ENCODE peak calls at places on chromosomes 3 and 15, in four cellular contexts. One of them, this sample, is unnamed.

GRCh38 chr3:174720717-174721116 is 138.4 kb upstream of the NAALADL2 start:
- DNase-seq in kidney epithelial cell: no peak
- DNase-seq in retinal pigment epithelial cell: no peak
- DNase-seq in fibroblast of villous mesenchyme: no peak
- DNase-seq in this sample: no peak

GRCh38 chr3:147939425-147940196 is 530.4 kb downstream of the ZIC1 start:
- DNase-seq in fibroblast of villous mesenchyme: no peak
- DNase-seq in retinal pigment epithelial cell: no peak
- DNase-seq in kidney epithelial cell: no peak
- DNase-seq in this sample: no peak

GRCh38 chr3:19446687-19447086 is 298.4 kb downstream of the KCNH8 start:
- DNase-seq in kidney epithelial cell: no peak
- DNase-seq in fibroblast of villous mesenchyme: no peak
- DNase-seq in retinal pigment epithelial cell: no peak
- DNase-seq in this sample: no peak

GRCh38 chr3:7205535-7206331 is 344.8 kb downstream of the GRM7 start:
- DNase-seq in fibroblast of villous mesenchyme: peak
- DNase-seq in retinal pigment epithelial cell: no peak
- DNase-seq in kidney epithelial cell: peak
- DNase-seq in this sample: no peak

GRCh38 chr3:179451335-179452165 is at the start of gene GNB4:
- DNase-seq in fibroblast of villous mesenchyme: peak
- DNase-seq in retinal pigment epithelial cell: no peak
- DNase-seq in kidney epithelial cell: peak
- DNase-seq in this sample: peak

GRCh38 chr3:141432904-141433303 is 53.9 kb upstream of the RASA2 start:
- DNase-seq in fibroblast of villous mesenchyme: no peak
- DNase-seq in retinal pigment epithelial cell: no peak
- DNase-seq in kidney epithelial cell: no peak
- DNase-seq in this sample: no peak

GRCh38 chr15:25416693-25417092 is 22.1 kb downstream of the UBE3A start:
- DNase-seq in kidney epithelial cell: peak
- DNase-seq in fibroblast of villous mesenchyme: no peak
- DNase-seq in retinal pigment epithelial cell: no peak
- DNase-seq in this sample: no peak

GRCh38 chr15:94079968-94080367 is 151.4 kb upstream of the MCTP2 start:
- DNase-seq in retinal pigment epithelial cell: no peak
- DNase-seq in fibroblast of villous mesenchyme: no peak
- DNase-seq in kidney epithelial cell: no peak
- DNase-seq in this sample: no peak

GRCh38 chr3:196198771-196199753 is 12.1 kb downstream of the ZDHHC19 start:
- DNase-seq in fibroblast of villous mesenchyme: no peak
- DNase-seq in kidney epithelial cell: no peak
- DNase-seq in retinal pigment epithelial cell: no peak
- DNase-seq in this sample: no peak
- TF ChIP-seq CTCF in fibroblast of villous mesenchyme: no peak
- TF ChIP-seq CTCF in kidney epithelial cell: peak
- TF ChIP-seq CTCF in retinal pigment epithelial cell: peak
- TF ChIP-seq CTCF in this sample: peak

DNA sequence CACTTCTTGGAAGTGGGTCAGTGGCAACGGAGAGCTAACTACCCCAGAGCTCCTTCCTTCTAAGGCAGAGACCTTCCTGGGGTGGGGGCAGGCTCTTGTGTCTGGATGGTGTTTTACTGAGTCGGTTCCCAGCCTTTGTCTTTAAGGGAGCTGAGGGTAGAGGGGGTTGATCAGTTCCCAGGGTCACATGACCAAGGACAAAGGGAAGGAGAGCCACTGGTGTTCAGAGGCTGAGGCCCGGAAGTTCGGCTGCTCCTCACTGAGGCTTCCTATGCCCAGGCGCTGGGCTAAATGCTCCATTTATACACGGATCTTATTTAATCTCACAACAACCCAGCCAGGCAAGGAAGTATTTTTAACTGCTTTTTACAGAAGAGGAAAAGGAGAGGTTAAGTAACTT is 21.0 kb downstream of the EPHB3 start:
- DNase-seq in fibroblast of villous mesenchyme: peak
- DNase-seq in kidney epithelial cell: no peak
- DNase-seq in retinal pigment epithelial cell: no peak
- DNase-seq in this sample: peak
- H3K4me3 ChIP-seq in fibroblast of villous mesenchyme: peak
- H3K4me3 ChIP-seq in kidney epithelial cell: peak
- H3K4me3 ChIP-seq in retinal pigment epithelial cell: peak
- H3K4me3 ChIP-seq in this sample: peak

DNA sequence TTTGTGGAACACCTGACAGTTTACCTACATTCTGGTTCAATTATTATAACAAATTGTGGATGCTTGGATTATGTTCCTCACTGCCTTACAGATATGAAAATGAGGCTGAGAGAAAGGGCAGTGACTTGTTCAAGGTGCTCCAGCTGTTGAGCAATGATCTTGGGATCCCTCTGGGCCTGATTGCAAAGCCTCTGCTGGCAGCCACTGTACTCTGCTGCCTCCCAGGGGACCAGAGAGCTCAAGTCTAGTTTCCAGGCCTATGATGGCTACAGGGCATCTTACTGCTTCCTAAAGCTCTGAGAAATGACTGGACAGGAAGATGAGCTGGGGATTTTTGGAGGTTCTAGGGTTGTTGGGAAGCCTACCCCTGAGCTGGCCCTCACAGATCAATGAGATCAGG is 2.3 kb upstream of the SHC4 start:
- DNase-seq in kidney epithelial cell: no peak
- DNase-seq in fibroblast of villous mesenchyme: peak
- DNase-seq in retinal pigment epithelial cell: no peak
- DNase-seq in this sample: peak
- TF ChIP-seq CTCF in kidney epithelial cell: peak
- TF ChIP-seq CTCF in fibroblast of villous mesenchyme: peak
- TF ChIP-seq CTCF in retinal pigment epithelial cell: peak
- TF ChIP-seq CTCF in this sample: peak

DNA sequence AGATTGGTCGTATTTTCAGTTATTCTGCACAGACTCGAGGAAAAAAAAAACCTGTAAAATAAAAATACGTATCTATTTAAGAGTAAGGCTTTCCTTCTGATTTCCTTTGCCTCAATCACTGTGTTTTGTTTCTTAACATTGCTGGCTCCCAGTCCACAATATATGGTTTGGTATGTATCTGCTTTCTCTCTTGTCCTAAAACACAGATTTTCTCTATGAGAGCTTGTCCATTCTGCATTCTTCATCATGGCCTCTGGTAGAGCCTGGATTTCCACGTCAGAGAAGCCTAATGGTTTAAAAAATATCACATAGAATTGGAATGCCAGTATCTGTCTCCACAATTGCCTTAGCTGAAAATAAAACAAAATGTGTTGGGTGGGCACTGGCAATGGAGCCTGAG is 1.8 kb downstream of the CD200 start:
- DNase-seq in fibroblast of villous mesenchyme: peak
- DNase-seq in retinal pigment epithelial cell: no peak
- DNase-seq in kidney epithelial cell: no peak
- DNase-seq in this sample: no peak
- H3K4me3 ChIP-seq in fibroblast of villous mesenchyme: no peak
- H3K4me3 ChIP-seq in retinal pigment epithelial cell: no peak
- H3K4me3 ChIP-seq in kidney epithelial cell: peak
- H3K4me3 ChIP-seq in this sample: no peak

GRCh38 chr3:13879102-13879945 is 547 bp downstream of the WNT7A start:
- DNase-seq in kidney epithelial cell: no peak
- DNase-seq in fibroblast of villous mesenchyme: no peak
- DNase-seq in retinal pigment epithelial cell: no peak
- DNase-seq in this sample: no peak
- TF ChIP-seq CTCF in kidney epithelial cell: no peak
- TF ChIP-seq CTCF in fibroblast of villous mesenchyme: no peak
- TF ChIP-seq CTCF in retinal pigment epithelial cell: no peak
- TF ChIP-seq CTCF in this sample: no peak